ENCODE peak calls at places on chromosomes 13 and 19, in four cellular contexts. D is tibial nerve, G is BE2C, K is astrocyte of the spinal cord. M is an unnamed sample.

GRCh38 chr13:106117035-106117434 is 418.4 kb downstream of the EFNB2 start:
- DNase-seq in D (no peak), G (no peak), K (peak; percentile 76), M (peak; percentile 14)

GRCh38 chr13:26425439-26426358 is 131.8 kb upstream of the WASF3 start:
- DNase-seq in D (no peak), G (no peak), K (peak; percentile 8), M (peak; percentile 30)

GRCh38 chr13:113441661-113442060 is 11.6 kb downstream of the ADPRHL1 start:
- DNase-seq in D (no peak), G (no peak), K (no peak), M (no peak)

GRCh38 chr19:29516358-29516725 is 9.5 kb upstream of the VSTM2B start:
- DNase-seq in D (no peak), G (no peak), K (no peak), M (no peak)

GRCh38 chr19:33767898-33768413 is 28.7 kb upstream of the KCTD15 start:
- DNase-seq in D (no peak), G (no peak), K (peak; percentile 16), M (no peak)

GRCh38 chr13:27607125-27607524 is 13.2 kb downstream of the LNX2 start:
- DNase-seq in D (no peak), G (no peak), K (peak; percentile 84), M (peak; percentile 67)

GRCh38 chr19:39645800-39646411 is 9.8 kb upstream of the LGALS16 start:
- DNase-seq in D (no peak), G (no peak), K (peak; percentile 14), M (peak; percentile 9)

GRCh38 chr13:52405767-52406494 is at the start of gene THSD1:
- DNase-seq in D (peak; percentile 51), G (peak; percentile 40), K (peak; percentile 28), M (peak; percentile 36)

GRCh38 chr13:50894042-50894441 is 15.5 kb upstream of the RNASEH2B start:
- DNase-seq in D (no peak), G (no peak), K (no peak), M (no peak)

GRCh38 chr19:54160182-54160811 is 776 bp upstream of the LENG1 start:
- DNase-seq in D (no peak), G (no peak), K (no peak), M (no peak)

GRCh38 chr13:69331245-69331644 is 776.4 kb upstream of the ATXN8OS start:
- DNase-seq in D (no peak), G (peak; percentile 42), K (no peak), M (no peak)

GRCh38 chr19:10291554-10292205 is 1.9 kb downstream of the ICAM5 start:
- DNase-seq in D (no peak), G (no peak), K (no peak), M (no peak)

GRCh38 chr19:5354403-5354802 is 13.8 kb upstream of the PTPRS start:
- DNase-seq in D (no peak), G (peak; percentile 56), K (no peak), M (no peak)

GRCh38 chr19:39372047-39372802 is 18.7 kb downstream of the PAF1 start:
- DNase-seq in D (peak; percentile 72), G (no peak), K (peak; percentile 94), M (peak; percentile 91)

GRCh38 chr19:33227242-33227650 is 1.6 kb upstream of the SLC7A10 start:
- DNase-seq in D (no peak), G (peak; percentile 5), K (no peak), M (no peak)

GRCh38 chr19:4028334-4029246 is 21.1 kb downstream of the PIAS4 start:
- DNase-seq in D (no peak), G (peak; percentile 7), K (no peak), M (no peak)
- TF ChIP-seq CTCF in D (no peak), G (no peak), K (no peak), M (no peak)

DNA sequence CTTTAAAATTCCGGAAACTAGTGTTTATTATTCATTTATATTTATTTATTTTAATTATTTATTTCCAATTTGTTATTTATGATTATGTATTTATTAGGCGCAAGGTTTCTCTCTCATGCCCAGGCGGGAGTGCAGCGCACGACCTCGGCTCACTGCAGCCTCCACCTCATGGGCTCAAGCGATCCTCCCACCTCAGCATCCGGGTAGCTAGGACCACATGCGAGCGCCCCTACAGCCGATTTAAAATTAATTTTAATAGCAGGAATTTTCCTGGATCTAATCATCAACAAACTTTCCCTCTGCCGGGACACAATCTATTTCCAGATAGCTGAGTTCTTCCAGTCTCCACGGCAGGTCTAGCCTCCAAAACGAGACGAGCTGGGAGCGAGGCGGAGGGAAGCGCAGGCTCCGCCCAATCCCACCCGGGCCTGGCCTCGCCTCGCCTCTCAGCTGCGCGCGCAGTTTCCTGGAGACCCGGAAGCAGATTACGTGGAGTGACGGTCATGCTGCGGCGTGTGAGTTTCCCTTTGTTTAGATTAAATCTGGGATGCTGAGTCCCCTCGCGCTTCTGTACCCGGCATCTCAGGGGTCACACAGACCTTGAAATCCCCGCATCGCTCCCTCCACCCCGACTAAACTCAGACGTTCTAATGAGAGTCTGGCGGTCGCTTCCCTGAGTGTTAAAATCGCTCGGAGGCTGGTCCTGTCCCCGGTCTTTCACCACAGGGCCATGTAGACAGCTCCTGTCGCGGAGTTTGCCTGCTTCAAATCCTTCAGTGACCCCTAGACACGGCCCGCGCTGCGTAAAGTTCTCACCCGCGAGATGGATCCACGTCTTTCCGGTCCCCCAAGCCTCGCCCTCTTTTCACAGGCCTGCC is at the start of gene ZNF880:
- DNase-seq in D (peak; percentile 89), G (peak; percentile 97), K (peak; percentile 93), M (peak; percentile 46)
- TF ChIP-seq CTCF in D (no peak), G (no peak), K (no peak), M (no peak)

GRCh38 chr19:35543280-35544109 is 1.9 kb upstream of the TMEM147 start:
- DNase-seq in D (no peak), G (no peak), K (no peak), M (no peak)

GRCh38 chr19:35542209-35542608 is 3.2 kb upstream of the TMEM147 start:
- DNase-seq in D (no peak), G (no peak), K (no peak), M (no peak)

GRCh38 chr19:35539314-35539713 is 6.1 kb downstream of the GAPDHS start:
- DNase-seq in D (no peak), G (no peak), K (no peak), M (no peak)

GRCh38 chr19:35540356-35540927 is 5.0 kb upstream of the TMEM147 start:
- DNase-seq in D (no peak), G (no peak), K (no peak), M (no peak)

GRCh38 chr19:35539850-35540249 is 5.6 kb upstream of the TMEM147 start:
- DNase-seq in D (no peak), G (no peak), K (no peak), M (no peak)
- TF ChIP-seq CTCF in D (no peak), G (no peak), K (no peak), M (no peak)

DNA sequence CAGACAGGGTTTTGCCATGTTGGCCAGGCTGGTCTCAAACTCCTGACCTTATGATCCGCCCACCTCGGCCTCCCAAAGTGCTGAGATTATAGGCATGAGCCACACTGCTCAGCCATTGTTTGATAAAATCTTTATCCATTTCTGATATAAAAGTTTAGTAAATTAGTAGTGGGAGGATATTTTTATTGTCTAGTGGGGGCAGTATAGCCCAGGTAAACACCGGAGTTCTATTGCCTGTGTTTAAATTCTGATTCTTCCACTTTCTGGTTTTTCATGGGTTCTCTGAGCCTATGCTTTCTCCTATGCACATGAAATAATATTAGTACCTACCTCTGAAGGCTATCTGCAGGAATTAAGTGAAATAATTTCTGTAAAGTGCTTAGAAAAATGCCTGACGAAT is 20.1 kb upstream of the ARHGEF18 start:
- DNase-seq in D (no peak), G (no peak), K (no peak), M (no peak)
- TF ChIP-seq CTCF in D (no peak), G (no peak), K (no peak), M (no peak)

DNA sequence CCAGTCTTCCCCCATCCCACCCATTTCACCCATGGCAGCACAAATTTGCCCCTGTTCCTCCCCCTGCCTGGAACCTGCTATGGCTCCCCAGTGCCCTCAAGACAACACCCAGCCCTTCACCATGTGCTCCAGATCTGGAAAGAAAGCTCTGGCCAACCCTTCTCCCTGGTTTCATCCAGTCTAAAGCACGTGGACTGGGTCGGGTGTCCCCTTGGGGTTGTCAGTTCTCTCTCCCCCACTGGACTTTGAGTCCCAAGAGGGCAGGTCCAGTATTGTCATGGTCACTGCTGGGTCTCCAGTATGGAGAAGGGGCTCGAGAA is 19.6 kb upstream of the PNMA8B start:
- DNase-seq in D (no peak), G (no peak), K (no peak), M (no peak)
- TF ChIP-seq CTCF in D (no peak), G (no peak), K (no peak), M (no peak)

DNA sequence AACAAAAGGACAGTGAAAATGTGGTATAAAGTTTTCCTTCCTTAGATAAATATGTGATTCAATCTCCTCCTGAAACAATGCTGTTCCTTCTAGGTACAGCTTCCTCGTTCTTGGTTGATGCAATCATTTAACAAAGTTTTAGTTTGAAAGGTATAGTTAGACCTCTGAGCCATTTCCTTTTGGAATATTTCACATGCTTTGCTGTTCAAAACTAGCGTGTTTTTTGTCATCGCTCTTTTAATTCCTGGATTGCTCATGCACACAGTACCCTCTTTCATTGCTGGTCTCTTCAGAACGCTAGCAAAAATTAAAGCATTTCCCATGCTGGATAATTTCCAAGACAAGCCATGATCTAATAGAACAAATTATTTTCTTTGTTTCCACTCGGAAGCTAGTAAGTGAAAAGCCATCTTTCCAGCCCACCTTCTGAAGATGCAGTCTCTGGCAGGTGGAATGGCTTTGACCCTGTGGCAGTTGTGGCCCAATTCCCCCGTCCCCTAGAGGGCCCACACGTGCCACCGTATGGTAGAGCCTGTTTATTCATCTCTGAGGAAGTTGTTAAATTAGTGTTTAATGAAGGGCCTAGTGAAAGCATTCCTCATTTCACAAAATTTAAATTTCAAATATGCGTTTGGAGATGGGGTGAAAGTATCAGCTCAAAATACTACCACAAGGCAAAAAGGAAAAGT is 1040.6 kb upstream of the SLC10A2 start:
- DNase-seq in D (no peak), G (peak; percentile 12), K (peak; percentile 47), M (no peak)
- TF ChIP-seq CTCF in D (no peak), G (peak; percentile 29), K (no peak), M (no peak)

GRCh38 chr13:48975926-48976676 is 389 bp downstream of the FNDC3A start:
- DNase-seq in D (peak; percentile 61), G (peak; percentile 94), K (peak; percentile 86), M (peak; percentile 71)
- TF ChIP-seq CTCF in D (peak; percentile 39), G (no peak), K (no peak), M (peak; percentile 59)

DNA sequence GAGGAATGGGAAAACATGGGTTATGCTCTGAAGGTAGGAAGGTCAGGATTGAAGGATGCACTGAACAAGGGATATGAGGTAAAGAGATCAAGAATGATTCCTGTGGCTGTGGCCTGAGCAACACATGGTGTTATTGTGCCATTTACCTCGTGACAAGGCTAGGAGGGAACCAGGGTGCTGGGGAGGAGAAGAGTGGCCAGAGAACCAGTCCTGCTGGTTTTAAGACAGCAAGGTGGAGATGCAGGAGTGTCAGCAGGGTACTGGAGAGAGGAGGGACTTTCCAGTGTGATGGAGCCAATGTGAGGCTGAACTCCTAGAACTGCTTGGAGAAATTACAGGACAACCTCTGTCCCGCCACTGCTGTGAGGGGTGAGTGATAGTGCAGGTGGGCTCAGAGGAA is 282.4 kb downstream of the MYO16 start:
- DNase-seq in D (no peak), G (no peak), K (no peak), M (no peak)
- TF ChIP-seq CTCF in D (no peak), G (no peak), K (no peak), M (no peak)